ENCODE peak calls at places on chromosome 14, in nine cellular contexts. X is GM12865; E is lung; B is renal cortical epithelial cell; O is stimulated activated CD8-positive, alpha-beta memory T cell treated with anti-CD3 and anti-CD28 coated beads, Interleukin-7, amount 100 ng/mL, for 1 hour; J is psoas muscle; W is BJ; H is CD4-positive, CD25-positive, alpha-beta regulatory T cell; G is tibial nerve. A is an unnamed sample.

GRCh38 chr14:32382704-32383103 is 53.6 kb downstream of the AKAP6 start:
- DNase-seq in X (peak), E (no peak), B (no peak), O (no peak), J (no peak), W (no peak), H (no peak), G (no peak), A (no peak)

GRCh38 chr14:23398348-23398747 is 9.7 kb downstream of the MYH6 start:
- DNase-seq in X (no peak), E (no peak), B (no peak), O (no peak), J (no peak), W (no peak), H (no peak), G (no peak), A (no peak)

GRCh38 chr14:77844802-77845201 is 44.9 kb downstream of the ADCK1 start:
- DNase-seq in X (no peak), E (no peak), B (no peak), O (no peak), J (no peak), W (no peak), H (no peak), G (no peak), A (no peak)

GRCh38 chr14:91246051-91246852 is 1.7 kb upstream of the GPR68 start:
- DNase-seq in X (no peak), E (no peak), B (no peak), O (no peak), J (no peak), W (no peak), H (peak), G (no peak), A (peak)

GRCh38 chr14:28779416-28779941 is 12.9 kb downstream of the FOXG1 start:
- DNase-seq in X (no peak), E (no peak), B (no peak), O (no peak), J (no peak), W (no peak), H (no peak), G (no peak), A (no peak)

GRCh38 chr14:89635615-89636014 is 218.6 kb upstream of the FOXN3 start:
- DNase-seq in X (no peak), E (no peak), B (no peak), O (no peak), J (no peak), W (no peak), H (no peak), G (no peak), A (no peak)

GRCh38 chr14:22296722-22297121 is 292.3 kb downstream of the DAD1 start:
- DNase-seq in X (no peak), E (no peak), B (peak), O (no peak), J (no peak), W (peak), H (no peak), G (no peak), A (no peak)

GRCh38 chr14:77682158-77682553 is 25.7 kb downstream of the ALKBH1 start:
- DNase-seq in X (no peak), E (no peak), B (peak), O (no peak), J (no peak), W (no peak), H (no peak), G (no peak), A (no peak)

GRCh38 chr14:52769889-52770288 is 21.5 kb downstream of the GNPNAT1 start:
- DNase-seq in X (no peak), E (no peak), B (no peak), O (no peak), J (no peak), W (no peak), H (no peak), G (no peak), A (no peak)

GRCh38 chr14:101585211-101585610 is 23.9 kb downstream of the DIO3 start:
- DNase-seq in X (no peak), E (no peak), B (no peak), O (no peak), J (no peak), W (no peak), H (no peak), G (no peak), A (no peak)

GRCh38 chr14:61019537-61019936 is 38.5 kb downstream of the SLC38A6 start:
- DNase-seq in X (no peak), E (no peak), B (no peak), O (no peak), J (no peak), W (no peak), H (no peak), G (no peak), A (no peak)

GRCh38 chr14:21070610-21071224 is 613 bp downstream of the ARHGEF40 start:
- DNase-seq in X (no peak), E (no peak), B (no peak), O (no peak), J (peak), W (no peak), H (no peak), G (no peak), A (no peak)

GRCh38 chr14:34252227-34252626 is 209.8 kb downstream of the SPTSSA start:
- DNase-seq in X (no peak), E (no peak), B (peak), O (no peak), J (no peak), W (no peak), H (no peak), G (no peak), A (no peak)

GRCh38 chr14:69152181-69152943 is 557 bp downstream of the DCAF5 start:
- DNase-seq in X (peak), E (peak), B (peak), O (no peak), J (no peak), W (no peak), H (peak), G (no peak), A (peak)

A was measured in CD4-positive, alpha-beta T cell.